ENCODE peak calls at places on chromosomes 2 and 18, in six cellular contexts. E, X, S, I, J and L are unnamed samples.
A peak's percentile ranks its signal among the peaks of the same experiment; 100 is the strongest.

GRCh38 chr2:88557290-88557689 is 70.0 kb downstream of the EIF2AK3 start:
- DNase-seq in E (no peak), X (no peak), S (no peak), I (no peak), J (no peak), L (no peak)

GRCh38 chr2:187519419-187520120 is 34.7 kb downstream of the TFPI start:
- DNase-seq in E (peak; percentile 59), X (no peak), S (no peak), I (peak; percentile 66), J (no peak), L (peak; percentile 59)

GRCh38 chr18:23844991-23845680 is 155.9 kb downstream of the LAMA3 start:
- DNase-seq in E (peak; percentile 67), X (no peak), S (no peak), I (no peak), J (no peak), L (peak; percentile 55)

GRCh38 chr18:3604626-3605408 is 154.8 kb downstream of the TGIF1 start:
- DNase-seq in E (peak; percentile 54), X (peak; percentile 39), S (peak; percentile 93), I (no peak), J (peak; percentile 80), L (no peak)

GRCh38 chr2:134391751-134392160 is 137.9 kb downstream of the MGAT5 start:
- DNase-seq in E (no peak), X (no peak), S (no peak), I (no peak), J (peak; percentile 57), L (no peak)

GRCh38 chr18:58272779-58273500 is 228.9 kb downstream of the NEDD4L start:
- DNase-seq in E (peak; percentile 40), X (no peak), S (no peak), I (no peak), J (no peak), L (no peak)

GRCh38 chr2:235498556-235499305 is 4.9 kb downstream of the AGAP1 start:
- DNase-seq in E (peak; percentile 66), X (no peak), S (no peak), I (no peak), J (no peak), L (peak; percentile 50)

GRCh38 chr2:217710218-217710565 is 292.6 kb downstream of the TNS1 start:
- DNase-seq in E (no peak), X (no peak), S (no peak), I (no peak), J (no peak), L (no peak)

GRCh38 chr2:73174941-73175662 is 27.3 kb upstream of the NOTO start:
- DNase-seq in E (no peak), X (peak; percentile 38), S (no peak), I (no peak), J (no peak), L (no peak)

GRCh38 chr2:8461341-8461740 is 220.5 kb upstream of the ID2 start:
- DNase-seq in E (no peak), X (no peak), S (no peak), I (no peak), J (no peak), L (no peak)

GRCh38 chr2:43238813-43239212 is 12.4 kb upstream of the ZFP36L2 start:
- DNase-seq in E (no peak), X (no peak), S (no peak), I (no peak), J (no peak), L (no peak)

GRCh38 chr2:37417321-37417720 is 72.9 kb downstream of the QPCT start:
- DNase-seq in E (no peak), X (no peak), S (no peak), I (no peak), J (no peak), L (no peak)

DNA sequence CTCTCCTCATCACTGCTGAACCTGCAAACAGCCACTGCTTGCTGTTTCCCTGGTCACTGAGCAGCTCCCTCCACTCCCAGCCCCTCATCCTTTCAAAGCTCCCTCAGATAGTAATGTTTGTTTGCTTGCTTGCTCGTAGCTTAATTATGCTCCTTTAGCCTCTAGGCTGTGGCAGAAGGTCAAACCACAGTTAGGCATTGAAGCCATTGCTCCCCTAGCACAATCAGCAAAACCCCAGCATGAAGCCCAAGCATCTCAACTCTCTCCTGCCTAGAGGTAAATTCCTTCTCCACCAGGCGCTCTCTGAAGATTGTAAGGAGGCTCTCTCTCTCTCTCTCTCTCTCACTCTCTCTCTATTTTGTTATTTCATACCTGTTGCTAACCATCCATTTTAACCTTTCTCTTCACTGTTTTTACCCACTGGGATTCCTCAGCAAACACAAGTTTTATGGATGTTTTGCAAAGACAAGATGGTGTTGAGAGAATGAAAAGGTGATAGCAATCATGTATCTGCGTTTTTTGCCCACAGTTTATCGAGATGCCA is 135.9 kb upstream of the HNRNPA3 start:
- DNase-seq in E (peak; percentile 30), X (no peak), S (no peak), I (no peak), J (no peak), L (no peak)
- TF ChIP-seq CREB1 in E (no peak), X (no peak), S (no peak), I (no peak), J (no peak), L (no peak)

DNA sequence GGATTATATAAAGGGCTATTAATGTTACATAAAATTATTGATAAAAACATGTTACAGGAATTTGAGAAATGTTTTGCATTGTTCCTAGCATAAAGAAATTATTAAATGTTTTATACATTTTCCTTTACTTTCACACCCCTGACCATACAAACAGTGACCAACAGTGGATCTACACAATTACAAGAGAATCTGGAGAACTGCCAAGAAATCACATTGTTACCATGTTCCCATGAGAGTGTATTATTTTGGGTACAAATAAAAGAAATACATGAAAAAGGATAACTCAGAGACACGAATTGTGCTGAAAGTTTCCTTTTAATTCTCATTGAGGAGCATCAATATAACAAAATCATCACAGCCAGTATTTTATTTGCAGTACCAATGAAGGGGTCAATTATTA is 150.1 kb downstream of the WDPCP start:
- DNase-seq in E (no peak), X (no peak), S (no peak), I (no peak), J (no peak), L (no peak)
- TF ChIP-seq CREB1 in E (no peak), X (no peak), S (no peak), I (no peak), J (no peak), L (no peak)

GRCh38 chr18:50982086-50982801 is 14.4 kb downstream of the ELAC1 start:
- DNase-seq in E (no peak), X (no peak), S (no peak), I (no peak), J (no peak), L (no peak)

GRCh38 chr18:50982802-50983179 is 15.0 kb downstream of the ELAC1 start:
- DNase-seq in E (peak; percentile 23), X (no peak), S (no peak), I (no peak), J (no peak), L (no peak)

GRCh38 chr18:50986360-50987087 is 18.7 kb downstream of the ELAC1 start:
- DNase-seq in E (no peak), X (no peak), S (no peak), I (no peak), J (no peak), L (no peak)

GRCh38 chr18:50977037-50977760 is 9.4 kb downstream of the ELAC1 start:
- DNase-seq in E (no peak), X (no peak), S (no peak), I (no peak), J (no peak), L (no peak)

GRCh38 chr18:50981381-50981780 is 13.5 kb downstream of the ELAC1 start:
- DNase-seq in E (no peak), X (no peak), S (no peak), I (no peak), J (no peak), L (no peak)
- TF ChIP-seq CREB1 in E (no peak), X (no peak), S (no peak), I (no peak), J (no peak), L (no peak)

DNA sequence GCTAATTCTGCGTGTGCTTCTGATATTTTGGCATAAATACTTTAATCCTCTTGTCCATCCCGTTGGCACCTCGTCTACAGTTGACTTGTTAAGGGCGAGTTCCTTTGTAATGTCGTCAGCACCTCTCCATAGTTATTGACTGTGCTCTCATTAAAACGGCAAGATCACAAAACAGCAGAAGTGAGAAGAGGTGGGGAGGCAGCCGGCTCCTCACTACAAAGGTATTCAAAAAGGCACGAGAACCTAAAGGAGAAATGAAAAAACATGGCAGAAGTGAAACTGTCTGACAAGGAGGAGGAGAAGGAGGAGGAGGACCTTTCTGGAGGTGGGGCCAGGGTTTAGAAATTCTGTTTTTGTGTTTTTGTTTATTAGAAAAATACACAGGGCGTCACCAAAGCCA is 235.6 kb downstream of the BCL11A start:
- DNase-seq in E (no peak), X (no peak), S (no peak), I (no peak), J (peak; percentile 65), L (no peak)
- TF ChIP-seq CREB1 in E (no peak), X (no peak), S (no peak), I (no peak), J (peak; percentile 51), L (no peak)

GRCh38 chr18:39774957-39775582 is 2180.0 kb upstream of the PIK3C3 start:
- DNase-seq in E (no peak), X (no peak), S (no peak), I (no peak), J (no peak), L (no peak)

GRCh38 chr18:39770399-39770798 is 2184.6 kb upstream of the PIK3C3 start:
- DNase-seq in E (no peak), X (no peak), S (no peak), I (no peak), J (no peak), L (no peak)

GRCh38 chr18:39776766-39777165 is 2178.3 kb upstream of the PIK3C3 start:
- DNase-seq in E (no peak), X (no peak), S (no peak), I (no peak), J (no peak), L (no peak)

GRCh38 chr18:39773656-39774055 is 2181.4 kb upstream of the PIK3C3 start:
- DNase-seq in E (no peak), X (no peak), S (no peak), I (no peak), J (no peak), L (no peak)

GRCh38 chr18:39772155-39772919 is 2182.7 kb upstream of the PIK3C3 start:
- DNase-seq in E (no peak), X (no peak), S (peak; percentile 30), I (no peak), J (no peak), L (no peak)
- TF ChIP-seq CREB1 in E (no peak), X (no peak), S (no peak), I (no peak), J (no peak), L (no peak)